ENCODE peak calls at places on chromosomes 13 and 19, in five cellular contexts. Q is RWPE1, Y is retinal pigment epithelial cell, G is fibroblast of pulmonary artery, K is HFFc6. C is an unnamed sample.

GRCh38 chr13:29884671-29885424 is 34.4 kb upstream of the UBL3 start:
- DNase-seq in Q (no peak), K (no peak), Y (no peak), G (peak; percentile 42), C (no peak)

GRCh38 chr19:18252370-18252717 is 21.9 kb downstream of the IQCN start:
- DNase-seq in G (no peak), Q (no peak), Y (no peak), K (no peak), C (no peak)

GRCh38 chr13:114311387-114311786 is 2.9 kb upstream of the CHAMP1 start:
- DNase-seq in K (no peak), Q (no peak), G (no peak), Y (no peak), C (no peak)

GRCh38 chr13:112724788-112725345 is 35.0 kb downstream of the ATP11A start:
- DNase-seq in K (no peak), Y (no peak), Q (peak; percentile 22), G (no peak), C (no peak)

GRCh38 chr13:30204564-30204963 is 102.8 kb downstream of the KATNAL1 start:
- DNase-seq in K (no peak), Y (no peak), G (no peak), Q (no peak), C (no peak)

GRCh38 chr19:11177592-11177991 is 19.8 kb downstream of the KANK2 start:
- DNase-seq in Q (no peak), Y (no peak), G (no peak), K (no peak), C (no peak)

GRCh38 chr13:54733639-54734038 is 1705.0 kb downstream of the OLFM4 start:
- DNase-seq in G (no peak), Q (peak; percentile 6), K (no peak), Y (no peak), C (no peak)

GRCh38 chr19:13149628-13150186 is 468 bp downstream of the STX10 start:
- DNase-seq in Y (no peak), G (peak; percentile 52), Q (no peak), K (peak; percentile 39), C (no peak)

GRCh38 chr19:33397536-33398360 is 24.2 kb downstream of the CEBPG start:
- DNase-seq in Q (no peak), Y (no peak), K (no peak), G (no peak), C (no peak)

GRCh38 chr19:45569619-45570421 is 14.8 kb downstream of the OPA3 start:
- DNase-seq in Y (no peak), G (peak; percentile 46), K (no peak), Q (peak; percentile 30), C (peak; percentile 73)

GRCh38 chr13:51549050-51549449 is 35.2 kb upstream of the WDFY2 start:
- DNase-seq in K (no peak), Y (no peak), G (no peak), Q (no peak), C (no peak)

GRCh38 chr13:34750078-34750703 is 191.9 kb upstream of the NBEA start:
- DNase-seq in Y (no peak), G (peak; percentile 55), Q (no peak), K (no peak), C (peak; percentile 26)

GRCh38 chr13:66513728-66514127 is 716.4 kb downstream of the PCDH9 start:
- DNase-seq in K (no peak), Q (no peak), Y (peak; percentile 80), G (peak; percentile 60), C (no peak)

GRCh38 chr19:1134431-1134830 is 30.6 kb downstream of the GPX4 start:
- DNase-seq in K (no peak), G (peak; percentile 59), Y (no peak), Q (no peak), C (no peak)

GRCh38 chr13:48220592-48221300 is 12.3 kb upstream of the ITM2B start:
- DNase-seq in G (no peak), Y (no peak), K (no peak), Q (no peak), C (no peak)

GRCh38 chr19:27971071-27971470 is 1241.9 kb downstream of the UQCRFS1 start:
- DNase-seq in Y (peak; percentile 97), Q (peak; percentile 4), K (peak; percentile 9), G (peak; percentile 6), C (no peak)

GRCh38 chr13:75421987-75422386 is 60.0 kb downstream of the TBC1D4 start:
- DNase-seq in Q (no peak), Y (no peak), G (no peak), K (no peak), C (no peak)

GRCh38 chr13:110323172-110323851 is 16.2 kb downstream of the COL4A2 start:
- DNase-seq in Y (no peak), G (no peak), K (peak; percentile 89), Q (no peak), C (no peak)

GRCh38 chr19:18776288-18776594 is 14.9 kb downstream of the COMP start:
- DNase-seq in K (peak; percentile 65), Q (peak; percentile 59), G (peak; percentile 25), Y (no peak), C (no peak)

GRCh38 chr19:28633223-28634030 is 579.5 kb downstream of the UQCRFS1 start:
- DNase-seq in Q (no peak), K (peak; percentile 1), G (peak; percentile 61), Y (peak; percentile 7), C (no peak)

GRCh38 chr13:91632071-91632470 is 233.7 kb downstream of the GPC5 start:
- DNase-seq in Q (peak; percentile 13), G (no peak), K (no peak), Y (no peak), C (no peak)

GRCh38 chr19:33666196-33666595 is 44.4 kb downstream of the CHST8 start:
- DNase-seq in Y (no peak), G (no peak), K (no peak), Q (no peak), C (no peak)

GRCh38 chr19:35347930-35348298 is 212 bp downstream of the FFAR1 start:
- DNase-seq in G (no peak), K (no peak), Y (no peak), Q (no peak), C (no peak)

GRCh38 chr13:76965759-76966421 is 17.6 kb downstream of the ACOD1 start:
- DNase-seq in G (peak; percentile 84), Y (no peak), K (peak; percentile 88), Q (peak; percentile 46), C (peak; percentile 63)

GRCh38 chr13:38564751-38565150 is 122.1 kb upstream of the FREM2 start:
- DNase-seq in Y (peak; percentile 43), K (no peak), G (no peak), Q (no peak), C (no peak)

GRCh38 chr13:61188057-61188456 is 227.6 kb downstream of the PCDH20 start:
- DNase-seq in Q (no peak), G (no peak), Y (no peak), K (no peak), C (no peak)

GRCh38 chr13:49635599-49636433 is 7.5 kb downstream of the ARL11 start:
- DNase-seq in Q (no peak), G (peak; percentile 57), K (no peak), Y (no peak), C (peak; percentile 54)

DNA sequence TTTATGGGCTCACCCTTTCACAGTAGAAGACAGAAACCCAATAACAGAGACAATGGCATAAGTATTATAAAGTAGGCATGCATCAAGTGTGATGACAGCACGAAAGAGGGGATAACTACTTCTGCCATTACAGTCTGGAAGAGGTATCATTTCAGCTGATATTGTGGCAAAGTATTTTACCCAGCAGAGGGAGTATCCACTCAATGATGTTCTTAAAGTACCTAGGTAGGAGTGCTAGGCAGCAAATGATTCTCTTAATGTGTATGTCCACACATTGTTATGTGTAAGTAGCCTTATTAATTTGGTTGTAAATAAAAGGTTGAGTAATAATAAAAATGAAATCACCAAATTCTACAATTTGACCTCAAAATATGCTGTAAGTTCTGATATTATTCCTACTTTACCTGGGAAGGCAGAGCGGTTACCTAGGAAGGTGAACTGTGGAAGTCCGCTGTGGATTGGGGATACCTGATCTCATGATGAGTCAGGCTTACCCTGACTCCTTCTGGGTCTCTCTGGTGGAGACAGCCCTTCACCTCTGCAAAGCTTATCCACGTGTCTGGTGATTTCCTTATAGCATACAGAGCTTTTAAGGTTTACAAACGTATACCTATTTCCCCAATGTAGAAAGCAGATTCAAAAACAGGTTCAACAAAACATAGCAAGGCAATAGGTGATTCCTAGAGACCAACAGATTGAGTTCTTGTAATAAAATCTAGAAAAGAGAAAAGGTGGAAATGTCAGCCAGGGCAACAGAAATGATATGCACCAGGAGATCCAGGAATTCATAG is 4.0 kb upstream of the UBAC2 start:
- DNase-seq in G (peak; percentile 9), Q (peak; percentile 57), Y (no peak), K (no peak), C (no peak)
- TF ChIP-seq CTCF in G (no peak), Q (no peak), Y (peak; percentile 22), K (peak; percentile 53), C (no peak)

DNA sequence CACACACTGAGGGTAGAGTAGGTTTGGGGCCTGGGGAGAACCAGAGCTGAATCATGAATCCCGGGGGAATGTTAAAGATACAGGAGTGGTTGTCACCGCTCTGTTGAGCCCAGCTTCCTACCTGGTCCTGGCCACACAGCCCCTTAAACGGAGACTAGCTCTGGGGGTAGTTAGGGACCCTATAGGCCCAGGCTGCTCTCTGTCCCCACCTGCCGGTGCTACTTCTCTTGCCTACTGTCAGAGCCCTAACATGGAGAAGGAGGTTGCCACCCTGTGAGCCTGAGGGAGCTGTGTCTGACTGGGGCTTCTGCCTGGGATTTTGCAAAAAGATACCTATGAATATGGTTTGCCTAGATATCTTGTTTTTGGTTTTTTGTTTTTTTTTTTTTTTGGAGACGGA is 36.6 kb upstream of the ZNF429 start:
- DNase-seq in G (no peak), K (no peak), Q (no peak), Y (no peak), C (no peak)
- TF ChIP-seq CTCF in G (no peak), K (no peak), Q (no peak), Y (no peak), C (no peak)

GRCh38 chr19:41408256-41408655 is 10.6 kb downstream of the BCKDHA start:
- DNase-seq in K (no peak), G (no peak), Y (no peak), Q (no peak), C (no peak)
- TF ChIP-seq CTCF in K (no peak), G (no peak), Y (no peak), Q (no peak), C (no peak)

GRCh38 chr19:38252935-38253691 is 3.1 kb downstream of the PPP1R14A start:
- DNase-seq in K (no peak), G (peak; percentile 33), Q (no peak), Y (no peak), C (peak; percentile 65)
- TF ChIP-seq CTCF in K (no peak), G (no peak), Q (no peak), Y (no peak), C (no peak)

GRCh38 chr13:33017410-33017929 is 1.2 kb downstream of the KL start:
- DNase-seq in K (no peak), Q (no peak), G (peak; percentile 71), Y (peak; percentile 89), C (peak; percentile 35)
- TF ChIP-seq CTCF in K (no peak), Q (no peak), G (peak; percentile 62), Y (peak; percentile 73), C (peak; percentile 60)

DNA sequence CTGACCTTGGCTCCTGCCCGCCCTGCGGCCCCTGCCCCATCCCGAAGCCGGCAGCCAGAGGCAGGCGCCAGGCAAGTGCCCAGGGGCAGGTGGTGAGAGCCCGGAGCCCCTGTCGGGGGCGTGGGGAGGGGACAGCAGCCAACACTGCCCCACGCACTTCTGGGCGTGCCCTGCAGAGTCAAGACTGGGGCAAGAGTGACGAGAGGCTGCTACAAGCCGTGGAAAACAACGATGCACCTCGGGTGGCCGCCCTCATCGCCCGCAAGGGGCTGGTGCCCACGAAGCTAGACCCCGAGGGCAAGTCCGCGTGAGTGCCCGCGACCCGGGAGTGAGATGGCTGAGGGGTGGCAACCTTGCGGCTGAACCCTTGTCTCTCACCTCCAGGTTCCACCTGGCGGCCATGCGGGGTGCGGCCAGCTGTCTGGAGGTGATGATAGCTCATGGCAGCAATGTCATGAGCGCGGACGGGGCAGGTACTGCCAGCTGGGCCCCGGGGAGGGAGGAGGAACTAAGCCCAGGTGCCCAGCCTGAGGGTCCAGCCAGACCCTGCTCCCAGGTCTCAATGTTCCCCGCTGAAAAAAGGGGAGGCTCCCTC is 17.3 kb downstream of the ANKRD24 start:
- DNase-seq in K (no peak), Y (no peak), G (no peak), Q (no peak), C (no peak)
- TF ChIP-seq CTCF in K (peak; percentile 7), Y (no peak), G (no peak), Q (no peak), C (no peak)